ENCODE peak calls at places on chromosomes 7 and 10, in nine cellular contexts. S is frontal cortex; A is activated CD8-positive, alpha-beta memory T cell treated with anti-CD3 and anti-CD28 coated beads, Interleukin-2, amount 10 ng/mL, durations not matched to agents 7 days and 5 days; J is Kasumi-1; U is NCI-H1694; N is ureter; D is activated naive CD8-positive, alpha-beta T cell treated with anti-CD3 and anti-CD28 coated beads, Interleukin-2, amount 50 U/mL, for 24 hours; M is suprapubic skin; F is activated gamma-delta T cell treated with anti-CD3 and anti-CD28 coated beads, Interleukin-2, amount 50 U/mL, for 16 hours. G is an unnamed sample.

GRCh38 chr10:86665868-86666267 is 2.4 kb upstream of the LDB3 start:
- DNase-seq in S (no peak), A (no peak), J (no peak), U (no peak), N (no peak), D (no peak), M (no peak), F (no peak), G (no peak)

GRCh38 chr7:76396039-76396732 is 13.3 kb downstream of the SSC4D start:
- DNase-seq in S (no peak), A (no peak), J (no peak), U (peak), N (no peak), D (no peak), M (no peak), F (no peak), G (peak)

GRCh38 chr10:27558612-27559020 is 54.5 kb downstream of the RAB18 start:
- DNase-seq in S (peak), A (peak), J (peak), U (no peak), N (no peak), D (peak), M (no peak), F (no peak), G (peak)

GRCh38 chr10:75040576-75040975 is 70.9 kb upstream of the SAMD8 start:
- DNase-seq in S (no peak), A (no peak), J (no peak), U (no peak), N (no peak), D (no peak), M (no peak), F (no peak), G (no peak)

GRCh38 chr7:131849472-131849871 is 293.0 kb upstream of the PODXL start:
- DNase-seq in S (no peak), A (no peak), J (no peak), U (no peak), N (no peak), D (no peak), M (no peak), F (no peak), G (no peak)

GRCh38 chr10:66943590-66943989 is 17.8 kb downstream of the LRRTM3 start:
- DNase-seq in S (no peak), A (no peak), J (no peak), U (no peak), N (no peak), D (no peak), M (no peak), F (no peak), G (no peak)

GRCh38 chr10:43892062-43892765 is 243.5 kb upstream of the ZNF32 start:
- DNase-seq in S (no peak), A (peak), J (no peak), U (no peak), N (no peak), D (no peak), M (no peak), F (no peak), G (no peak)

GRCh38 chr7:93442478-93443224 is 131.9 kb downstream of the CALCR start:
- DNase-seq in S (no peak), A (peak), J (peak), U (no peak), N (no peak), D (peak), M (no peak), F (peak), G (peak)

GRCh38 chr7:28191751-28192150 is 11.2 kb upstream of the JAZF1 start:
- DNase-seq in S (no peak), A (no peak), J (no peak), U (no peak), N (no peak), D (no peak), M (no peak), F (no peak), G (no peak)

GRCh38 chr10:71234970-71235681 is 22.8 kb downstream of the UNC5B start:
- DNase-seq in S (no peak), A (no peak), J (no peak), U (peak), N (peak), D (no peak), M (no peak), F (no peak), G (no peak)

GRCh38 chr10:127570036-127570435 is 20.9 kb downstream of the NPS start:
- DNase-seq in S (no peak), A (no peak), J (no peak), U (no peak), N (no peak), D (no peak), M (no peak), F (no peak), G (no peak)

GRCh38 chr7:30459591-30460245 is 18.9 kb downstream of the NOD1 start:
- DNase-seq in S (no peak), A (no peak), J (no peak), U (no peak), N (no peak), D (no peak), M (no peak), F (no peak), G (no peak)

GRCh38 chr10:30820282-30820991 is 190.9 kb upstream of the LYZL2 start:
- DNase-seq in S (no peak), A (no peak), J (no peak), U (no peak), N (no peak), D (no peak), M (no peak), F (no peak), G (no peak)

GRCh38 chr7:27163776-27164380 is 1.5 kb downstream of the HOXA9 start:
- DNase-seq in S (no peak), A (no peak), J (no peak), U (no peak), N (no peak), D (no peak), M (no peak), F (no peak), G (no peak)

GRCh38 chr7:417973-418601 is 101.6 kb downstream of the PDGFA start:
- DNase-seq in S (no peak), A (no peak), J (no peak), U (no peak), N (no peak), D (no peak), M (peak), F (no peak), G (no peak)

GRCh38 chr10:6035101-6035834 is 26.9 kb downstream of the IL2RA start:
- DNase-seq in S (no peak), A (peak), J (no peak), U (no peak), N (peak), D (peak), M (peak), F (no peak), G (no peak)

GRCh38 chr10:116565533-116565932 is 19.8 kb downstream of the PNLIP start:
- DNase-seq in S (no peak), A (no peak), J (no peak), U (no peak), N (no peak), D (no peak), M (no peak), F (no peak), G (no peak)

GRCh38 chr7:137020351-137020750 is 151.9 kb downstream of the CHRM2 start:
- DNase-seq in S (no peak), A (no peak), J (no peak), U (no peak), N (no peak), D (no peak), M (no peak), F (no peak), G (no peak)

GRCh38 chr10:100872034-100872791 is 40.5 kb upstream of the SLF2 start:
- DNase-seq in S (peak), A (peak), J (peak), U (peak), N (no peak), D (peak), M (no peak), F (peak), G (peak)